ENCODE peak calls at places on chromosome 1, in six cellular contexts. One of them, this sample, is unnamed. For H3K79me2, the result is how much of the 10 kb centered on the place peaks cover.

GRCh38 chr1:116148967-116149366 is 37.8 kb downstream of the MAB21L3 start:
- DNase-seq in OCI-LY7: no peak
- DNase-seq in SK-N-SH: no peak
- DNase-seq in neural progenitor cell: no peak
- DNase-seq in MM.1S: no peak
- DNase-seq in HCT116: no peak
- DNase-seq in this sample: no peak

GRCh38 chr1:59062743-59063142 is 234.2 kb upstream of the FGGY start:
- DNase-seq in OCI-LY7: no peak
- DNase-seq in SK-N-SH: no peak
- DNase-seq in neural progenitor cell: no peak
- DNase-seq in MM.1S: no peak
- DNase-seq in HCT116: no peak
- DNase-seq in this sample: peak

GRCh38 chr1:77533660-77534295 is 148.7 kb downstream of the ZZZ3 start:
- DNase-seq in OCI-LY7: peak
- DNase-seq in SK-N-SH: peak
- DNase-seq in neural progenitor cell: peak
- DNase-seq in MM.1S: peak
- DNase-seq in HCT116: peak
- DNase-seq in this sample: peak

GRCh38 chr1:247865416-247865815 is 8.4 kb downstream of the TRIM58 start:
- DNase-seq in OCI-LY7: no peak
- DNase-seq in SK-N-SH: no peak
- DNase-seq in neural progenitor cell: no peak
- DNase-seq in MM.1S: no peak
- DNase-seq in HCT116: no peak
- DNase-seq in this sample: no peak

GRCh38 chr1:15423355-15424077 is 13.8 kb downstream of the EFHD2 start:
- DNase-seq in OCI-LY7: no peak
- DNase-seq in SK-N-SH: no peak
- DNase-seq in neural progenitor cell: no peak
- DNase-seq in MM.1S: no peak
- DNase-seq in HCT116: no peak
- DNase-seq in this sample: no peak

GRCh38 chr1:115105836-115106235 is 16.5 kb upstream of the TSPAN2 start:
- DNase-seq in OCI-LY7: no peak
- DNase-seq in SK-N-SH: no peak
- DNase-seq in neural progenitor cell: no peak
- DNase-seq in MM.1S: no peak
- DNase-seq in HCT116: no peak
- DNase-seq in this sample: no peak

GRCh38 chr1:234413975-234414374 is 40.7 kb downstream of the COA6 start:
- DNase-seq in OCI-LY7: no peak
- DNase-seq in SK-N-SH: no peak
- DNase-seq in neural progenitor cell: no peak
- DNase-seq in MM.1S: no peak
- DNase-seq in HCT116: no peak
- DNase-seq in this sample: no peak

GRCh38 chr1:9006956-9007615 is 19.1 kb downstream of the SLC2A7 start:
- DNase-seq in OCI-LY7: no peak
- DNase-seq in SK-N-SH: no peak
- DNase-seq in neural progenitor cell: no peak
- DNase-seq in MM.1S: no peak
- DNase-seq in HCT116: no peak
- DNase-seq in this sample: no peak

GRCh38 chr1:17569200-17570139 is 30.0 kb downstream of the ARHGEF10L start:
- DNase-seq in OCI-LY7: no peak
- DNase-seq in SK-N-SH: peak
- DNase-seq in neural progenitor cell: no peak
- DNase-seq in MM.1S: no peak
- DNase-seq in HCT116: peak
- DNase-seq in this sample: no peak
- H3K79me2 ChIP-seq in OCI-LY7: under half
- H3K79me2 ChIP-seq in SK-N-SH: half or more
- H3K79me2 ChIP-seq in neural progenitor cell: half or more
- H3K79me2 ChIP-seq in MM.1S: under half
- H3K79me2 ChIP-seq in HCT116: under half
- H3K79me2 ChIP-seq in this sample: under half

GRCh38 chr1:941027-941587 is 17.4 kb downstream of the SAMD11 start:
- DNase-seq in OCI-LY7: no peak
- DNase-seq in SK-N-SH: no peak
- DNase-seq in neural progenitor cell: no peak
- DNase-seq in MM.1S: no peak
- DNase-seq in HCT116: no peak
- DNase-seq in this sample: no peak
- TF ChIP-seq EZH2phosphoT487 in OCI-LY7: no peak
- TF ChIP-seq EZH2phosphoT487 in SK-N-SH: no peak
- TF ChIP-seq EZH2phosphoT487 in neural progenitor cell: peak
- TF ChIP-seq EZH2phosphoT487 in MM.1S: peak
- TF ChIP-seq EZH2phosphoT487 in HCT116: no peak
- TF ChIP-seq EZH2phosphoT487 in this sample: no peak

GRCh38 chr1:30756545-30757195 is 904 bp downstream of the LAPTM5 start:
- DNase-seq in OCI-LY7: peak
- DNase-seq in SK-N-SH: no peak
- DNase-seq in neural progenitor cell: no peak
- DNase-seq in MM.1S: peak
- DNase-seq in HCT116: no peak
- DNase-seq in this sample: no peak

GRCh38 chr1:30754684-30755171 is 2.8 kb downstream of the LAPTM5 start:
- DNase-seq in OCI-LY7: peak
- DNase-seq in SK-N-SH: no peak
- DNase-seq in neural progenitor cell: no peak
- DNase-seq in MM.1S: peak
- DNase-seq in HCT116: no peak
- DNase-seq in this sample: no peak

GRCh38 chr1:30756206-30756544 is 1.4 kb downstream of the LAPTM5 start:
- DNase-seq in OCI-LY7: no peak
- DNase-seq in SK-N-SH: no peak
- DNase-seq in neural progenitor cell: no peak
- DNase-seq in MM.1S: no peak
- DNase-seq in HCT116: no peak
- DNase-seq in this sample: no peak

GRCh38 chr1:30755746-30756145 is 1.8 kb downstream of the LAPTM5 start:
- DNase-seq in OCI-LY7: no peak
- DNase-seq in SK-N-SH: no peak
- DNase-seq in neural progenitor cell: no peak
- DNase-seq in MM.1S: no peak
- DNase-seq in HCT116: no peak
- DNase-seq in this sample: no peak

DNA sequence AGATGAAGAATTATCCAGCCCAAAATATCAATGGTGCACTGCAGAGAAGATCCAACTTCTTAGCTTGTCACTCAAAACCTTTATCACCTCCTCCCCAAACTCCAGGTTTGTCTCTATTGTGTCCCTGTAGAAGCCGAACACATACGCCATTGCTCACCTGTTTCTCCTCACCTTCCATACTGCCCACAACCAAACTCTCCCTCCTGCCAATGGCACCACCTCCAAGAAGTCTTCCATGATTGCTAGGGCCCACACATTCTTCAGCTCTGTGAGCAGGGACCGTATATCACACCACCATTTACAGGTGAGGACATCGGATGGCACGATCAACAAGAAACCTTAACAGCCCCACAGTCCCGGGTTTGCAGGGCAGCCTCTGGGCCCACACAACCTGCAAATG is 2.2 kb downstream of the LAPTM5 start:
- DNase-seq in OCI-LY7: no peak
- DNase-seq in SK-N-SH: no peak
- DNase-seq in neural progenitor cell: no peak
- DNase-seq in MM.1S: no peak
- DNase-seq in HCT116: no peak
- DNase-seq in this sample: no peak
- H3K79me2 ChIP-seq in OCI-LY7: under half
- H3K79me2 ChIP-seq in SK-N-SH: under half
- H3K79me2 ChIP-seq in neural progenitor cell: under half
- H3K79me2 ChIP-seq in MM.1S: half or more
- H3K79me2 ChIP-seq in HCT116: under half
- H3K79me2 ChIP-seq in this sample: under half

GRCh38 chr1:76075188-76075489 is 593 bp downstream of the ST6GALNAC3 start:
- DNase-seq in OCI-LY7: no peak
- DNase-seq in SK-N-SH: no peak
- DNase-seq in neural progenitor cell: no peak
- DNase-seq in MM.1S: no peak
- DNase-seq in HCT116: no peak
- DNase-seq in this sample: no peak

GRCh38 chr1:76070538-76070937 is 4.0 kb upstream of the ST6GALNAC3 start:
- DNase-seq in OCI-LY7: no peak
- DNase-seq in SK-N-SH: no peak
- DNase-seq in neural progenitor cell: no peak
- DNase-seq in MM.1S: no peak
- DNase-seq in HCT116: no peak
- DNase-seq in this sample: no peak

GRCh38 chr1:76074321-76075187 is at the start of gene ST6GALNAC3:
- DNase-seq in OCI-LY7: no peak
- DNase-seq in SK-N-SH: peak
- DNase-seq in neural progenitor cell: peak
- DNase-seq in MM.1S: peak
- DNase-seq in HCT116: no peak
- DNase-seq in this sample: peak

GRCh38 chr1:76075877-76076276 is 1.3 kb downstream of the ST6GALNAC3 start:
- DNase-seq in OCI-LY7: peak
- DNase-seq in SK-N-SH: no peak
- DNase-seq in neural progenitor cell: no peak
- DNase-seq in MM.1S: no peak
- DNase-seq in HCT116: no peak
- DNase-seq in this sample: no peak

GRCh38 chr1:76073471-76073870 is 1.1 kb upstream of the ST6GALNAC3 start:
- DNase-seq in OCI-LY7: no peak
- DNase-seq in SK-N-SH: no peak
- DNase-seq in neural progenitor cell: no peak
- DNase-seq in MM.1S: no peak
- DNase-seq in HCT116: no peak
- DNase-seq in this sample: peak
- TF ChIP-seq EZH2phosphoT487 in OCI-LY7: no peak
- TF ChIP-seq EZH2phosphoT487 in SK-N-SH: no peak
- TF ChIP-seq EZH2phosphoT487 in neural progenitor cell: no peak
- TF ChIP-seq EZH2phosphoT487 in MM.1S: no peak
- TF ChIP-seq EZH2phosphoT487 in HCT116: no peak
- TF ChIP-seq EZH2phosphoT487 in this sample: no peak

GRCh38 chr1:207851696-207852095 is 59.2 kb downstream of the CD34 start:
- DNase-seq in OCI-LY7: no peak
- DNase-seq in SK-N-SH: no peak
- DNase-seq in neural progenitor cell: no peak
- DNase-seq in MM.1S: no peak
- DNase-seq in HCT116: no peak
- DNase-seq in this sample: no peak
- H3K79me2 ChIP-seq in OCI-LY7: under half
- H3K79me2 ChIP-seq in SK-N-SH: under half
- H3K79me2 ChIP-seq in neural progenitor cell: under half
- H3K79me2 ChIP-seq in MM.1S: half or more
- H3K79me2 ChIP-seq in HCT116: under half
- H3K79me2 ChIP-seq in this sample: under half

GRCh38 chr1:29966526-29967045 is 730.3 kb downstream of the PTPRU start:
- DNase-seq in OCI-LY7: no peak
- DNase-seq in SK-N-SH: no peak
- DNase-seq in neural progenitor cell: no peak
- DNase-seq in MM.1S: no peak
- DNase-seq in HCT116: no peak
- DNase-seq in this sample: no peak

GRCh38 chr1:29969576-29969975 is 733.3 kb downstream of the PTPRU start:
- DNase-seq in OCI-LY7: no peak
- DNase-seq in SK-N-SH: no peak
- DNase-seq in neural progenitor cell: no peak
- DNase-seq in MM.1S: no peak
- DNase-seq in HCT116: no peak
- DNase-seq in this sample: no peak

GRCh38 chr1:29963946-29964345 is 727.6 kb downstream of the PTPRU start:
- DNase-seq in OCI-LY7: no peak
- DNase-seq in SK-N-SH: no peak
- DNase-seq in neural progenitor cell: no peak
- DNase-seq in MM.1S: no peak
- DNase-seq in HCT116: no peak
- DNase-seq in this sample: no peak

GRCh38 chr1:29964718-29965533 is 728.6 kb downstream of the PTPRU start:
- DNase-seq in OCI-LY7: no peak
- DNase-seq in SK-N-SH: no peak
- DNase-seq in neural progenitor cell: no peak
- DNase-seq in MM.1S: no peak
- DNase-seq in HCT116: no peak
- DNase-seq in this sample: no peak

DNA sequence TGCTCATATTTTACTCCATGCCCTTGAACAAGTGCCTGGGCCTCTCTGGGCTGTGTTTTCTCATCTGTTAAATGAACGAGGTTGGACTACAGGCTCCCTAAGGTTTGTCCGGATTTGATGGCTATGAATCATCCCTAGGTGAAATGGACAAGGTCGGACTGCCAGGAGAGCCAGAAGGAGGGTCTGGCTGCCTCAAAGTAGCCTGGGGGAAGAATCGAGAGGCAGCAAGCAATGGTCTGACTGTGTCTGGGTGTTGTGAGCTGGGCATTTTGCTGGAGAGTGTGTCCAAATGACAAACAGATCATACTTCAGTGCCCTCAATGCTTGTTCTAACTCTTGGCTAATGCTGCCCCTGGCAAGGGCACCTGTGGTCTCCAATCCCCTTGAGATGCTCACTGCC is 730.9 kb downstream of the PTPRU start:
- DNase-seq in OCI-LY7: no peak
- DNase-seq in SK-N-SH: no peak
- DNase-seq in neural progenitor cell: no peak
- DNase-seq in MM.1S: no peak
- DNase-seq in HCT116: no peak
- DNase-seq in this sample: no peak
- TF ChIP-seq EZH2phosphoT487 in OCI-LY7: no peak
- TF ChIP-seq EZH2phosphoT487 in SK-N-SH: no peak
- TF ChIP-seq EZH2phosphoT487 in neural progenitor cell: no peak
- TF ChIP-seq EZH2phosphoT487 in MM.1S: no peak
- TF ChIP-seq EZH2phosphoT487 in HCT116: no peak
- TF ChIP-seq EZH2phosphoT487 in this sample: no peak

DNA sequence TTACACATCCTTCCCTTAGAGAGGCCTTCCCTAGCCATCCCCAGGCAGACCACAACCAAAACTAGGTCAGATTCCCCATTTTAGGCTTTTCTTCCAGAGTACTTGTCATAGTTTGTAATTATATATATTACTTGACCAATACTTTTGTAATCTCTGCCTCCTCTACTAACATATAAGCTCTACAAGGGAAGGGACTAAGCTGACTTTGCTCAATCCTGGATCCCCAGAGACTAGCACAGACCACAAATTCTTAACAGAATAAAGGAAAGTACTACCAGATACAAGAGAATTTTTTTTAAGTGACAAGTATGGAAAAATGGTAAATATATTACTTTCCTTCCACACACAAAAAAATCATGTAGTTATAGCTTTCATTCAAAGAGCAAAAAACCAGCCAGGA is 2.0 kb downstream of the ZMYM6 start:
- DNase-seq in OCI-LY7: no peak
- DNase-seq in SK-N-SH: no peak
- DNase-seq in neural progenitor cell: no peak
- DNase-seq in MM.1S: no peak
- DNase-seq in HCT116: no peak
- DNase-seq in this sample: no peak
- H3K79me2 ChIP-seq in OCI-LY7: under half
- H3K79me2 ChIP-seq in SK-N-SH: under half
- H3K79me2 ChIP-seq in neural progenitor cell: under half
- H3K79me2 ChIP-seq in MM.1S: under half
- H3K79me2 ChIP-seq in HCT116: under half
- H3K79me2 ChIP-seq in this sample: under half